ENCODE peak calls at places on chromosomes 5 and 9, in four cellular contexts. X, A, P and H are unnamed samples.

GRCh38 chr5:78660401-78660800 is 11.8 kb upstream of the LHFPL2 start:
- DNase-seq in A (no peak), X (no peak), P (no peak), H (no peak)

GRCh38 chr5:21031001-21031400 is 1043.0 kb upstream of the CDH18 start:
- DNase-seq in A (no peak), X (no peak), P (no peak), H (no peak)

GRCh38 chr9:81557452-81557956 is 131.8 kb downstream of the TLE1 start:
- DNase-seq in X (no peak), A (no peak), P (no peak), H (peak; percentile 16)

GRCh38 chr5:145925353-145925752 is 11.0 kb upstream of the SH3RF2 start:
- DNase-seq in X (no peak), P (peak; percentile 82), A (peak; percentile 91), H (peak; percentile 99)

GRCh38 chr9:137607141-137607857 is 1.8 kb downstream of the ARRDC1 start:
- DNase-seq in A (no peak), P (no peak), X (no peak), H (no peak)

GRCh38 chr9:20490246-20490834 is 132.0 kb downstream of the MLLT3 start:
- DNase-seq in P (no peak), A (no peak), X (no peak), H (no peak)

GRCh38 chr5:68306361-68307014 is 90.9 kb downstream of the PIK3R1 start:
- DNase-seq in P (no peak), A (no peak), X (no peak), H (no peak)

GRCh38 chr9:19286634-19287188 is 56.2 kb downstream of the DENND4C start:
- DNase-seq in P (peak; percentile 28), A (peak; percentile 31), X (no peak), H (no peak)

GRCh38 chr5:65994117-65994786 is 67.9 kb downstream of the ERBIN start:
- DNase-seq in X (no peak), A (no peak), P (no peak), H (no peak)

GRCh38 chr5:130141689-130142320 is 237.5 kb downstream of the CHSY3 start:
- DNase-seq in X (peak; percentile 5), A (peak; percentile 54), P (peak; percentile 49), H (peak; percentile 28)

GRCh38 chr9:133050142-133050541 is 11.6 kb upstream of the CEL start:
- DNase-seq in X (no peak), P (peak; percentile 19), A (no peak), H (no peak)

GRCh38 chr5:139561655-139562451 is 714 bp downstream of the UBE2D2 start:
- DNase-seq in A (no peak), P (peak; percentile 49), X (peak; percentile 51), H (no peak)

GRCh38 chr5:140108093-140109049 is 5.5 kb upstream of the PURA start:
- DNase-seq in A (no peak), P (no peak), X (no peak), H (no peak)

GRCh38 chr9:93451762-93452709 is 551 bp downstream of the FAM120A start:
- DNase-seq in P (peak; percentile 64), A (no peak), X (peak; percentile 59), H (no peak)

GRCh38 chr5:10452768-10453331 is 11.2 kb downstream of the ROPN1L start:
- DNase-seq in A (peak; percentile 80), X (no peak), P (peak; percentile 88), H (peak; percentile 91)

GRCh38 chr9:138074516-138074915 is 196.9 kb downstream of the CACNA1B start:
- DNase-seq in P (no peak), A (no peak), X (no peak), H (no peak)